ENCODE peak calls at places on chromosomes 4 and X, in six cellular contexts. E, Q, H, N, Y and A are unnamed samples.

GRCh38 chrX:134632386-134632785 is 25.9 kb downstream of the PLAC1 start:
- DNase-seq in E (no peak), Q (no peak), H (no peak), N (no peak), Y (no peak), A (no peak)

GRCh38 chr4:95674451-95675095 is 125.8 kb upstream of the UNC5C start:
- DNase-seq in E (no peak), Q (no peak), H (no peak), N (no peak), Y (no peak), A (peak; percentile 15)

GRCh38 chr4:80619070-80619674 is 283.6 kb downstream of the CFAP299 start:
- DNase-seq in E (no peak), Q (no peak), H (no peak), N (no peak), Y (no peak), A (no peak)

GRCh38 chr4:75494563-75494962 is 19.6 kb downstream of the RCHY1 start:
- DNase-seq in E (no peak), Q (no peak), H (no peak), N (no peak), Y (no peak), A (no peak)

GRCh38 chr4:40840985-40841571 is 91.3 kb downstream of the NSUN7 start:
- DNase-seq in E (peak; percentile 66), Q (peak; percentile 64), H (peak; percentile 58), N (peak; percentile 62), Y (no peak), A (peak; percentile 91)

GRCh38 chr4:42399393-42399792 is 2.1 kb downstream of the SHISA3 start:
- DNase-seq in E (no peak), Q (no peak), H (no peak), N (no peak), Y (no peak), A (no peak)

GRCh38 chr4:40987151-40987550 is 227.2 kb downstream of the APBB2 start:
- DNase-seq in E (no peak), Q (no peak), H (no peak), N (no peak), Y (no peak), A (no peak)

GRCh38 chr4:147782087-147782781 is 50.3 kb downstream of the ARHGAP10 start:
- DNase-seq in E (no peak), Q (no peak), H (no peak), N (no peak), Y (no peak), A (no peak)

GRCh38 chrX:110699109-110699508 is 96.5 kb downstream of the CHRDL1 start:
- DNase-seq in E (no peak), Q (no peak), H (no peak), N (no peak), Y (no peak), A (no peak)

GRCh38 chrX:74593593-74593992 is 20.8 kb downstream of the RLIM start:
- DNase-seq in E (no peak), Q (no peak), H (no peak), N (no peak), Y (no peak), A (no peak)

GRCh38 chr4:17109126-17109525 is 210.7 kb upstream of the LDB2 start:
- DNase-seq in E (no peak), Q (no peak), H (no peak), N (no peak), Y (no peak), A (no peak)

GRCh38 chr4:122531038-122531437 is 74.5 kb upstream of the IL2 start:
- DNase-seq in E (no peak), Q (no peak), H (no peak), N (no peak), Y (no peak), A (no peak)

GRCh38 chr4:39362827-39363226 is 3.3 kb downstream of the RFC1 start:
- DNase-seq in E (no peak), Q (no peak), H (no peak), N (no peak), Y (no peak), A (no peak)

GRCh38 chr4:74451214-74451661 is 6.3 kb downstream of the AREG start:
- DNase-seq in E (no peak), Q (no peak), H (no peak), N (no peak), Y (no peak), A (no peak)

GRCh38 chrX:108097380-108097779 is 5.8 kb downstream of the ATG4A start:
- DNase-seq in E (no peak), Q (no peak), H (no peak), N (no peak), Y (no peak), A (no peak)

GRCh38 chrX:68438575-68438974 is 5.3 kb upstream of the OPHN1 start:
- DNase-seq in E (no peak), Q (no peak), H (no peak), N (no peak), Y (no peak), A (no peak)

GRCh38 chr4:41294445-41295062 is 37.8 kb downstream of the UCHL1 start:
- DNase-seq in E (no peak), Q (no peak), H (no peak), N (no peak), Y (no peak), A (no peak)

GRCh38 chrX:10926404-10926803 is 184.7 kb upstream of the HCCS start:
- DNase-seq in E (no peak), Q (no peak), H (no peak), N (no peak), Y (no peak), A (no peak)

GRCh38 chr4:24754586-24754985 is 40.8 kb upstream of the SOD3 start:
- DNase-seq in E (no peak), Q (no peak), H (no peak), N (no peak), Y (no peak), A (no peak)

GRCh38 chr4:154506253-154506652 is 14.7 kb upstream of the DCHS2 start:
- DNase-seq in E (no peak), Q (no peak), H (no peak), N (no peak), Y (no peak), A (no peak)

GRCh38 chr4:188161167-188161566 is 21.9 kb downstream of the TRIML1 start:
- DNase-seq in E (no peak), Q (no peak), H (no peak), N (no peak), Y (no peak), A (no peak)

GRCh38 chr4:23374280-23374679 is 515.6 kb downstream of the PPARGC1A start:
- DNase-seq in E (no peak), Q (no peak), H (no peak), N (no peak), Y (no peak), A (no peak)

GRCh38 chrX:8204169-8204935 is 33.3 kb upstream of the VCX2 start:
- DNase-seq in E (no peak), Q (no peak), H (no peak), N (no peak), Y (no peak), A (no peak)

GRCh38 chrX:44225667-44226066 is 117.8 kb downstream of the EFHC2 start:
- DNase-seq in E (no peak), Q (no peak), H (no peak), N (no peak), Y (no peak), A (no peak)

GRCh38 chr4:180394730-180395129 is 1848.5 kb upstream of the TENM3 start:
- DNase-seq in E (no peak), Q (no peak), H (no peak), N (no peak), Y (no peak), A (no peak)

GRCh38 chr4:174713821-174714220 is 115.2 kb downstream of the GLRA3 start:
- DNase-seq in E (no peak), Q (no peak), H (no peak), N (no peak), Y (no peak), A (no peak)
- H3K27ac ChIP-seq in E (no peak overlapping the region), Q (no peak overlapping the region), H (no peak overlapping the region), N (no peak overlapping the region), Y (no peak overlapping the region), A (no peak overlapping the region)

GRCh38 chr4:66193487-66193886 is 523.2 kb upstream of the EPHA5 start:
- DNase-seq in E (no peak), Q (no peak), H (no peak), N (no peak), Y (no peak), A (no peak)
- H3K4me3 ChIP-seq in E (no peak overlapping the region), Q (no peak overlapping the region), H (no peak overlapping the region), N (no peak overlapping the region), Y (no peak overlapping the region), A (no peak overlapping the region)

DNA sequence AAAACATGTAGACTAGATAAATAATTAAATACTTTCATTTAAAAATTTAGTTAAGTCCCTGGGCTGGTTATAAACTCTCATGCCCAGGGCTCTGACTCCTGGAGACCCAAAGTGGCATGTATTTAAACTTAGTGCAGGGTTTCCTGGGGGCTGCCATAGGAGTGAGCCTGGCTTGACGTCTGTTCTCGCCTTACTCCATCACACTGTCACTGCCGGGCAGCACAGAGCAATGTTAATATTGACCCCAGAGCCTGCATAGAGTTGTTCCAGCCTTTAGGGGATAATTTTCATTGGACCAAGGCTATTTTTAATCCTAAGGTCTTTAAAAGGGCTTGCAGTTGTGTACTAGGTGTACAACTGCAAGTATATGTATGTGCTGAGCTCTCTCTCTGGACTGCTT is 31.2 kb downstream of the KIAA0232 start:
- DNase-seq in E (no peak), Q (no peak), H (no peak), N (no peak), Y (no peak), A (no peak)
- H3K27ac ChIP-seq in E (no peak overlapping the region), Q (no peak overlapping the region), H (no peak overlapping the region), N (no peak overlapping the region), Y (no peak overlapping the region), A (no peak overlapping the region)

GRCh38 chr4:4858527-4858926 is 938 bp upstream of the MSX1 start:
- DNase-seq in E (no peak), Q (no peak), H (no peak), N (peak; percentile 9), Y (no peak), A (peak; percentile 37)

GRCh38 chr4:4860381-4860802 is 927 bp downstream of the MSX1 start:
- DNase-seq in E (no peak), Q (no peak), H (no peak), N (no peak), Y (no peak), A (no peak)

GRCh38 chr4:4859799-4860380 is 425 bp downstream of the MSX1 start:
- DNase-seq in E (no peak), Q (no peak), H (no peak), N (no peak), Y (no peak), A (peak; percentile 50)

GRCh38 chr4:4857809-4858508 is 1.5 kb upstream of the MSX1 start:
- DNase-seq in E (peak; percentile 50), Q (no peak), H (no peak), N (no peak), Y (no peak), A (no peak)

DNA sequence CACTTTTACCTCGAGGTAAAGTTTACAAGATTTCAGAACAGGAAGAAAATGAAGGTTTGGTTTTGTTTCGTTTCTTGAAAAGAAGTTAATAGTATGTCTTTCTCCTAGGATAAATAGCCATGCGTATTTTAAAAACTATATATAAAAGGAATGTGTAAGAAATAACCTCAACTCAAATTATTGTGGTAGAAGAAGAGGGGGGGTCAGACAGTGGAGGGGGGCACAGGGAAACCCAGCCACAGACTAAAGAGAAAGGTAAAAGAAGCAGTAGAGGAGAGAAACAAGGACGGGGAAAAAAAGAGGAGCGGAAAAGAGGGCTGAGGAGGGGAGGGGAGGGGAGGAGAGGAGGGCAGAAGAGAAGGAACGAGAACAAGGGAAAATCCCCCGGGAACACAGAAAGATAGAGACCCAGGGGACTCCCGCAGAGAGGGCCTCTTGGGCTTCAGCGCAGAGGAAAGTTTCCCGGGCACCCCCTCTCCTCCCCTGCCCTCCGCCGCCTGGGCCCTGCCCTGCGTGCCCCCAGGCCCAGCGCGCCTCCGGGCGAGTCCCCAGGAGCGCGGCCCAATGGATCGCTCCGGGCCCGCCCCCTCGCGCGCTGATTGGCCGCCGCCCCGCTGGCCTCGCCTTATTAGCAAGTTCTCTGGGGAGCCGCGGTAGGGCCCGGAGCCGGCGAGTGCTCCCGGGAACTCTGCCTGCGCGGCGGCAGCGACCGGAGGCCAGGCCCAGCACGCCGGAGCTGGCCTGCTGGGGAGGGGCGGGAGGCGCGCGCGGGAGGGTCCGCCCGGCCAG is at the start of gene MSX1:
- DNase-seq in E (peak; percentile 90), Q (peak; percentile 87), H (no peak), N (peak; percentile 87), Y (peak; percentile 92), A (peak; percentile 95)
- H3K4me3 ChIP-seq in E (peak within 1 kb of the TSS; percentile 63), Q (peak within 1 kb of the TSS; percentile 89), H (peak within 1 kb of the TSS; percentile 58), N (peak within 1 kb of the TSS; percentile 67), Y (peak within 1 kb of the TSS; percentile 59), A (peak within 1 kb of the TSS; percentile 75)